ENCODE peak calls at places on chromosome 19, in six cellular contexts. I, M, W, Y, P and A are unnamed samples.

GRCh38 chr19:48970139-48970766 is 5.1 kb downstream of the FTL start:
- DNase-seq in I (no peak), M (no peak), W (no peak), Y (no peak), P (no peak), A (no peak)

GRCh38 chr19:17749912-17750317 is 1.4 kb upstream of the FCHO1 start:
- DNase-seq in I (no peak), M (no peak), W (no peak), Y (peak), P (peak), A (no peak)

GRCh38 chr19:48466571-48467325 is 2.4 kb upstream of the CYTH2 start:
- DNase-seq in I (no peak), M (no peak), W (no peak), Y (no peak), P (no peak), A (no peak)

GRCh38 chr19:4473708-4474503 is 1.8 kb downstream of the HDGFL2 start:
- DNase-seq in I (no peak), M (no peak), W (no peak), Y (no peak), P (no peak), A (no peak)

GRCh38 chr19:36747750-36748149 is 24.9 kb downstream of the ZNF850 start:
- DNase-seq in I (no peak), M (no peak), W (no peak), Y (no peak), P (no peak), A (no peak)

GRCh38 chr19:18470153-18470552 is 32.2 kb upstream of the ISYNA1 start:
- DNase-seq in I (no peak), M (no peak), W (no peak), Y (no peak), P (no peak), A (no peak)

GRCh38 chr19:33795370-33796163 is 1.1 kb upstream of the KCTD15 start:
- DNase-seq in I (peak), M (peak), W (no peak), Y (peak), P (peak), A (peak)

GRCh38 chr19:55481148-55482127 is 3.5 kb upstream of the NAT14 start:
- DNase-seq in I (no peak), M (no peak), W (no peak), Y (no peak), P (no peak), A (no peak)

GRCh38 chr19:887072-887471 is 5.9 kb downstream of the MED16 start:
- DNase-seq in I (no peak), M (peak), W (no peak), Y (no peak), P (no peak), A (no peak)

GRCh38 chr19:7887408-7888144 is 734 bp upstream of the LRRC8E start:
- DNase-seq in I (no peak), M (no peak), W (no peak), Y (no peak), P (no peak), A (no peak)

GRCh38 chr19:1923319-1923718 is 17.7 kb upstream of the CSNK1G2 start:
- DNase-seq in I (no peak), M (no peak), W (no peak), Y (no peak), P (no peak), A (no peak)

GRCh38 chr19:53927745-53928144 is 18.7 kb downstream of the CACNG7 start:
- DNase-seq in I (peak), M (no peak), W (no peak), Y (no peak), P (no peak), A (peak)

GRCh38 chr19:32669205-32669785 is 5.7 kb downstream of the ANKRD27 start:
- DNase-seq in I (no peak), M (no peak), W (no peak), Y (no peak), P (no peak), A (no peak)

GRCh38 chr19:1699998-1700732 is 47.8 kb upstream of the TCF3 start:
- DNase-seq in I (no peak), M (no peak), W (no peak), Y (no peak), P (no peak), A (no peak)

GRCh38 chr19:49014870-49015255 is 2.0 kb downstream of the LHB start:
- DNase-seq in I (no peak), M (no peak), W (no peak), Y (no peak), P (no peak), A (no peak)

GRCh38 chr19:17020823-17021222 is 5.8 kb downstream of the CPAMD8 start:
- DNase-seq in I (no peak), M (no peak), W (no peak), Y (no peak), P (no peak), A (peak)

GRCh38 chr19:46691948-46692347 is 25.0 kb downstream of the PRKD2 start:
- DNase-seq in I (no peak), M (no peak), W (no peak), Y (no peak), P (no peak), A (no peak)